ENCODE peak calls at places on chromosomes 5 and 9, in seven cellular contexts. G, H, L, Z, S, K and V are unnamed samples.

GRCh38 chr9:12819436-12820185 is 44.8 kb downstream of the LURAP1L start:
- DNase-seq in L (peak), S (no peak), H (no peak), Z (no peak), K (no peak), G (peak), V (no peak)

GRCh38 chr5:126368239-126368812 is 54.9 kb upstream of the GRAMD2B start:
- DNase-seq in K (no peak), H (no peak), S (no peak), L (no peak), G (no peak), Z (no peak), V (no peak)

GRCh38 chr5:172561151-172561550 is 79.9 kb upstream of the NEURL1B start:
- DNase-seq in K (no peak), Z (no peak), G (no peak), S (no peak), H (no peak), L (peak), V (no peak)

GRCh38 chr9:38079410-38080105 is 10.5 kb upstream of the SHB start:
- DNase-seq in H (no peak), K (peak), Z (no peak), L (peak), S (peak), G (no peak), V (peak)

GRCh38 chr9:136522354-136523237 is 23.3 kb downstream of the NOTCH1 start:
- DNase-seq in G (no peak), Z (no peak), H (no peak), K (peak), L (no peak), S (no peak), V (peak)

GRCh38 chr9:127776195-127776918 is 2.1 kb downstream of the SH2D3C start:
- DNase-seq in H (peak), G (peak), S (no peak), Z (no peak), L (no peak), K (peak), V (peak)

GRCh38 chr9:14438232-14438966 is 124.5 kb upstream of the NFIB start:
- DNase-seq in K (no peak), L (no peak), S (no peak), G (no peak), Z (no peak), H (no peak), V (no peak)

GRCh38 chr9:131854906-131855504 is 115.1 kb upstream of the RAPGEF1 start:
- DNase-seq in Z (no peak), K (no peak), L (peak), S (no peak), G (no peak), H (no peak), V (no peak)

GRCh38 chr5:164497665-164498064 is 992.2 kb downstream of the MAT2B start:
- DNase-seq in L (no peak), S (no peak), K (no peak), Z (no peak), H (no peak), G (no peak), V (no peak)

GRCh38 chr9:15572200-15572599 is 19.4 kb downstream of the CCDC171 start:
- DNase-seq in K (no peak), H (no peak), S (no peak), L (no peak), Z (no peak), G (no peak), V (no peak)

GRCh38 chr5:60248900-60249299 is 355.4 kb upstream of the PDE4D start:
- DNase-seq in H (no peak), L (no peak), Z (no peak), G (no peak), K (no peak), S (peak), V (no peak)

GRCh38 chr9:106962105-106962504 is 99.1 kb downstream of the ZNF462 start:
- DNase-seq in G (no peak), Z (no peak), S (no peak), L (peak), K (no peak), H (no peak), V (no peak)

GRCh38 chr5:172421020-172421419 is 33.3 kb downstream of the SH3PXD2B start:
- DNase-seq in S (no peak), L (no peak), K (no peak), H (no peak), Z (no peak), G (no peak), V (no peak)

GRCh38 chr5:16013334-16014065 is 166.1 kb downstream of the MARCHF11 start:
- DNase-seq in Z (no peak), K (no peak), G (no peak), L (no peak), S (no peak), H (no peak), V (no peak)

GRCh38 chr9:76403352-76403751 is 9.1 kb upstream of the RFK start:
- DNase-seq in Z (no peak), S (no peak), K (no peak), H (no peak), L (peak), G (no peak), V (no peak)

GRCh38 chr9:136138566-136138965 is 19.9 kb upstream of the TMEM250 start:
- DNase-seq in H (peak), S (no peak), G (peak), K (no peak), Z (no peak), L (peak), V (no peak)

GRCh38 chr5:142637871-142638270 is 48.0 kb downstream of the FGF1 start:
- DNase-seq in L (no peak), K (no peak), G (no peak), S (no peak), Z (no peak), H (no peak), V (no peak)

DNA sequence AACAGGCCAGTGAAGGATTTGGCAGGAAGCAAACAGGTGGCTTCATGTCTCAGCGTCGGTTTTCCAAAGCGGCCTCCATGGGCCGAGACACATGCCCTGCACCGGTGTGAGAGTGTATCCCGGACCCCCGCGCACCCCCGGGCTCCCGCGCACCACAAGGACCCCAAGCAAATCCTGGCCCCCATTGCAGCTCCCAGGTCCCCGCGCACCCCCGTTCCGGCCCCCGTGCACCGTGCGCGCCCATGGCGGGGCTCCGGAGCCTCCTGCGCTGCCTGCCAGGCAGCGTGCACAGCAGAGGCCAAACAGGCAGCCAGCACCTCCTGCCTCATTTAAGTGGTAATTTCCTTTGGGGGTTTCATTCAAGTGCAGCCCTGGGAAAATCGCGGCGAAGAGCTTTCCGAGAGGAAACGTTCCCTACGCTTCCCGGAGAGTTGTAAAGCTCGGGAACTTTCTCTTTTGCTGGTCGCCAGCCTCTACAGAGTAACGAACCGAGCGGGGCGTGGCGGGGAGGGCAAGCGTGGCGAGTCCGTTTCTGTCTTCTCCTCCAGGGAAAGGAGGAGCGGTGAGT is 145.5 kb upstream of the SLC24A2 start:
- DNase-seq in Z (no peak), K (no peak), G (peak), L (peak), S (peak), H (peak), V (no peak)
- TF ChIP-seq CTCF in Z (peak), K (no peak), G (no peak), L (no peak), S (no peak), H (no peak), V (no peak)

GRCh38 chr5:98349990-98350365 is 423.5 kb upstream of the RGMB start:
- DNase-seq in H (no peak), S (no peak), L (no peak), G (no peak), Z (no peak), K (no peak), V (no peak)
- TF ChIP-seq CTCF in H (no peak), S (no peak), L (no peak), G (no peak), Z (peak), K (no peak), V (no peak)

GRCh38 chr9:19488721-19489120 is 79.9 kb downstream of the ACER2 start:
- DNase-seq in K (no peak), S (no peak), L (no peak), G (no peak), Z (no peak), H (no peak), V (no peak)
- TF ChIP-seq CTCF in K (no peak), S (no peak), L (no peak), G (no peak), Z (no peak), H (no peak), V (no peak)

GRCh38 chr9:21813575-21814473 is 11.4 kb downstream of the MTAP start:
- DNase-seq in G (peak), K (peak), H (peak), S (peak), L (peak), Z (peak), V (peak)
- TF ChIP-seq CTCF in G (peak), K (peak), H (peak), S (peak), L (peak), Z (peak), V (peak)

GRCh38 chr9:103323699-103324098 is 328.6 kb downstream of the CYLC2 start:
- DNase-seq in L (no peak), K (no peak), S (no peak), H (no peak), Z (no peak), G (no peak), V (no peak)

DNA sequence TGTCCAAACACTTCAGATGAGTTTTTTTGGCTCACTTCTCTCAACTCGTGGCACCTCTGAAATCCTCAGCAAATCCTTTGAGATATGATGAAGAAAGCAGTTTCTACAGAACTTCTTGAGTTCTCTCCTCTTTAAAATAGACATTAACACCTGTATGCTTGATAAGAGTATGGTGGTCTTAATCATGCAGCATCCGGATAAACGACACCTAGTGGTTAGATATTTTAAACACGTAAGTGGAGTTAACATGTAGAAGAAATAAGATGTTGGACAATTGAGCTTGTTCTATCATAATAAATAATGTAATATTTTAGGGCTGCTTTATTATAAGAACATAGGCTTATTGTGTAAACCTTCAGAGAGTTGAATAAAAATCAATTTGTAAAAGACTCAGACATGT is 324.8 kb downstream of the CYLC2 start:
- DNase-seq in S (no peak), L (peak), G (no peak), K (no peak), H (no peak), Z (no peak), V (no peak)
- TF ChIP-seq CTCF in S (no peak), L (no peak), G (no peak), K (no peak), H (no peak), Z (peak), V (no peak)